ENCODE peak calls at places on chromosomes 16 and 17, in four cellular contexts. One of them, this sample, is unnamed.

GRCh38 chr16:84045818-84046470 is 3.3 kb upstream of the SLC38A8 start:
- DNase-seq in lower lobe of right lung: peak
- DNase-seq in epithelial cell of esophagus: no peak
- DNase-seq in RWPE1: no peak
- DNase-seq in this sample: no peak

GRCh38 chr17:82250868-82251500 is 22.1 kb downstream of the SLC16A3 start:
- DNase-seq in RWPE1: no peak
- DNase-seq in lower lobe of right lung: peak
- DNase-seq in epithelial cell of esophagus: no peak
- DNase-seq in this sample: no peak

GRCh38 chr16:89893642-89894548 is 20.5 kb downstream of the TCF25 start:
- DNase-seq in lower lobe of right lung: no peak
- DNase-seq in epithelial cell of esophagus: no peak
- DNase-seq in RWPE1: no peak
- DNase-seq in this sample: no peak

GRCh38 chr17:68578236-68578635 is 22.9 kb downstream of the FAM20A start:
- DNase-seq in lower lobe of right lung: no peak
- DNase-seq in epithelial cell of esophagus: no peak
- DNase-seq in RWPE1: no peak
- DNase-seq in this sample: no peak

GRCh38 chr17:47987240-47987835 is 16.4 kb downstream of the CDK5RAP3 start:
- DNase-seq in lower lobe of right lung: no peak
- DNase-seq in RWPE1: no peak
- DNase-seq in epithelial cell of esophagus: no peak
- DNase-seq in this sample: no peak

GRCh38 chr16:84059946-84060901 is 17.6 kb upstream of the SLC38A8 start:
- DNase-seq in RWPE1: no peak
- DNase-seq in epithelial cell of esophagus: no peak
- DNase-seq in lower lobe of right lung: no peak
- DNase-seq in this sample: no peak

GRCh38 chr16:1993731-1994131 is 4.0 kb downstream of the SYNGR3 start:
- DNase-seq in lower lobe of right lung: peak
- DNase-seq in epithelial cell of esophagus: peak
- DNase-seq in RWPE1: no peak
- DNase-seq in this sample: peak

GRCh38 chr17:51841669-51842068 is 316.8 kb downstream of the CA10 start:
- DNase-seq in RWPE1: no peak
- DNase-seq in lower lobe of right lung: no peak
- DNase-seq in epithelial cell of esophagus: no peak
- DNase-seq in this sample: no peak

GRCh38 chr16:15732416-15732815 is 82.4 kb downstream of the NDE1 start:
- DNase-seq in lower lobe of right lung: no peak
- DNase-seq in epithelial cell of esophagus: peak
- DNase-seq in RWPE1: no peak
- DNase-seq in this sample: no peak

GRCh38 chr16:87586201-87586782 is 16.0 kb upstream of the JPH3 start:
- DNase-seq in lower lobe of right lung: no peak
- DNase-seq in RWPE1: no peak
- DNase-seq in epithelial cell of esophagus: peak
- DNase-seq in this sample: no peak

GRCh38 chr17:33522623-33523022 is 229.5 kb upstream of the ASIC2 start:
- DNase-seq in epithelial cell of esophagus: no peak
- DNase-seq in RWPE1: no peak
- DNase-seq in lower lobe of right lung: no peak
- DNase-seq in this sample: no peak

GRCh38 chr16:57866529-57866918 is 64.2 kb upstream of the KIFC3 start:
- DNase-seq in RWPE1: no peak
- DNase-seq in lower lobe of right lung: no peak
- DNase-seq in epithelial cell of esophagus: peak
- DNase-seq in this sample: peak

GRCh38 chr16:50859628-50860360 is 117.9 kb downstream of the CYLD start:
- DNase-seq in lower lobe of right lung: no peak
- DNase-seq in RWPE1: no peak
- DNase-seq in epithelial cell of esophagus: no peak
- DNase-seq in this sample: no peak

GRCh38 chr16:89031715-89032659 is 55.0 kb upstream of the CBFA2T3 start:
- DNase-seq in epithelial cell of esophagus: no peak
- DNase-seq in lower lobe of right lung: peak
- DNase-seq in RWPE1: no peak
- DNase-seq in this sample: no peak

GRCh38 chr17:66727634-66728570 is 107.0 kb upstream of the CACNG5 start:
- DNase-seq in lower lobe of right lung: peak
- DNase-seq in RWPE1: peak
- DNase-seq in epithelial cell of esophagus: peak
- DNase-seq in this sample: no peak

GRCh38 chr17:34858941-34859562 is 102.2 kb downstream of the CCT6B start:
- DNase-seq in lower lobe of right lung: no peak
- DNase-seq in epithelial cell of esophagus: no peak
- DNase-seq in RWPE1: no peak
- DNase-seq in this sample: no peak

GRCh38 chr17:27540300-27541105 is 84.3 kb downstream of the KSR1 start:
- DNase-seq in epithelial cell of esophagus: peak
- DNase-seq in lower lobe of right lung: peak
- DNase-seq in RWPE1: no peak
- DNase-seq in this sample: no peak

DNA sequence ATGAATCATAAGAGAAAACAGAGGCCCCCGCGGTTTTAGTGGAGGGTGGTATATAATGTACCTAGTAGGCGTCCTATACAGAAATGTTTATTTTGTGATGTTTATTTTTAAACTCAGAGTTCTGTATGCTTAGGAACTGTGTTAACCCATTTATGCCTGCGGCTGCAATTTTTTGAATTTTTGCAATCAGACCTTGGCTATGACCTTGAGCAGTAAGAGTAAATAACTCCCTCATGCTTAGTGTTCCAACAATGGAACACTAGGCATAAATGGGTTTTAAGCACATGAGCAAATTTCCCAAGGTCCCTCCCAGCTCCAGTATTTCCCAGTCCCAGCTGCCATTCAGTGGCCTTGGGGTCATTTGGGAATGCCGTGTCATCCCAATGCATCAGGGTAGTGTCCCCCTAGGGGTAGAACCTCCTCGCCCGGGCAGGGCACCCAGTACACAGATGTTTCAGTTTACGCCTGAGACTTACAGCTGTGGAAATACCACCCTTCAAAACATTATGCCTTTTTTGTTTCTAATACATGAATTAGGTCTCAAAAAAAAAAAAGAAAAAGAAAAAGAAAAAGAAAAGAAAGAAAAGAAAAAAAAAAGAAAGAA is 605.8 kb upstream of the CDH11 start:
- DNase-seq in lower lobe of right lung: no peak
- DNase-seq in RWPE1: no peak
- DNase-seq in epithelial cell of esophagus: no peak
- DNase-seq in this sample: no peak
- TF ChIP-seq CTCF in lower lobe of right lung: no peak
- TF ChIP-seq CTCF in RWPE1: no peak
- TF ChIP-seq CTCF in epithelial cell of esophagus: no peak
- TF ChIP-seq CTCF in this sample: no peak

GRCh38 chr16:6081320-6081976 is 983.9 kb upstream of the EEF2KMT start:
- DNase-seq in lower lobe of right lung: no peak
- DNase-seq in epithelial cell of esophagus: peak
- DNase-seq in RWPE1: peak
- DNase-seq in this sample: peak
- TF ChIP-seq CTCF in lower lobe of right lung: peak
- TF ChIP-seq CTCF in epithelial cell of esophagus: peak
- TF ChIP-seq CTCF in RWPE1: peak
- TF ChIP-seq CTCF in this sample: peak

GRCh38 chr16:12463961-12464360 is 339.7 kb downstream of the CPPED1 start:
- DNase-seq in RWPE1: no peak
- DNase-seq in lower lobe of right lung: no peak
- DNase-seq in epithelial cell of esophagus: no peak
- DNase-seq in this sample: no peak
- TF ChIP-seq CTCF in RWPE1: no peak
- TF ChIP-seq CTCF in lower lobe of right lung: no peak
- TF ChIP-seq CTCF in epithelial cell of esophagus: no peak
- TF ChIP-seq CTCF in this sample: no peak

DNA sequence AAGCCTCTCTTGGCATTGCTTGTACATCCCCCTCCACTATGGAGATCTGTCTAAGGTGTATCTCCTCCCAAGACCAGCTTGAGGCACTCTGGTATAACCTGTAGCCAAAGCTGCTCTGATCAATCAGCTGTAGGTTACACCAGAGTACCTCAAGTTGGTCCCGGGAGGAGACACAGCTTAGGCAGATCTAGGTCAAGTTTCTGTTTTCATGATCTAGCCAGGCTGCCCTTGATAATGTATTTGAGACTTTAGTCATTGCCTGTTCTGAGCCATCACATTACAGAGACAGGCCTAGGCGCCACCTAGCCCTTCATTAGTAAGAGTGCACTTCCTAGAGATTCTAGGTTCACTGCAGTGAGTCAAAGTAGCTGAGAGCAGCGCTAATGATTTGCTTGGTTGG is 31.4 kb downstream of the ASGR1 start:
- DNase-seq in RWPE1: no peak
- DNase-seq in lower lobe of right lung: no peak
- DNase-seq in epithelial cell of esophagus: peak
- DNase-seq in this sample: no peak
- TF ChIP-seq CTCF in RWPE1: no peak
- TF ChIP-seq CTCF in lower lobe of right lung: no peak
- TF ChIP-seq CTCF in epithelial cell of esophagus: peak
- TF ChIP-seq CTCF in this sample: peak

DNA sequence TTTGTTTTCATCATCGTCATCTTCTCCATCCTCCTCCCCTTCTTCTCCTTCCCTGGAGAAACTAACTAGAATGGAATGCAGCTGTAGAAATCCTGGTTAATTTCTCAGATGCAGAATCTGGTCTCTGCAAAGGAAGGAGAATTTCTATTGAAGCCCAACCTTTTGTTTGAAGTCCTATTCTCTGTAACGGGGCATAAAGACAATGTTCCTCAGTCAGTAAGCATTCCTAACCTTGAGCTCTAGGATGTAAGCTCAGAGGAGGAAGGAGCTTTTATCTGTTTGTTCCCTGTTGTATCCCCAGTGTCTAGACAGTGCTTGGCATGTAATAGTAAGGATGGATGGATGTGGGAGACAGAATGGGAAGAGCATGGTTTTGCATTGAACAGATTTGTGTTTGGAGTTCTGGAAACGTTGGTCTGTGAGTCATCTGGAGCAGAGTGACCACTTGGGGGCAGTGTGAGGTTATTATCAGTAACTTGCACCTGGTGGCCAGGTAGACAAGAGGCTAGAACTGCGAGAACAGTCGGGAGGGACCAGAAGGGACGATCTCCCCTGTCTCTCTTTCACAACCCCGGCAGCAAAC is 363.7 kb downstream of the SNX29 start:
- DNase-seq in epithelial cell of esophagus: peak
- DNase-seq in lower lobe of right lung: no peak
- DNase-seq in RWPE1: no peak
- DNase-seq in this sample: peak
- TF ChIP-seq CTCF in epithelial cell of esophagus: peak
- TF ChIP-seq CTCF in lower lobe of right lung: peak
- TF ChIP-seq CTCF in RWPE1: no peak
- TF ChIP-seq CTCF in this sample: peak

GRCh38 chr17:14196337-14196997 is 40.2 kb downstream of the CDRT15 start:
- DNase-seq in lower lobe of right lung: no peak
- DNase-seq in RWPE1: no peak
- DNase-seq in epithelial cell of esophagus: no peak
- DNase-seq in this sample: no peak
- TF ChIP-seq CTCF in lower lobe of right lung: peak
- TF ChIP-seq CTCF in RWPE1: no peak
- TF ChIP-seq CTCF in epithelial cell of esophagus: peak
- TF ChIP-seq CTCF in this sample: no peak

DNA sequence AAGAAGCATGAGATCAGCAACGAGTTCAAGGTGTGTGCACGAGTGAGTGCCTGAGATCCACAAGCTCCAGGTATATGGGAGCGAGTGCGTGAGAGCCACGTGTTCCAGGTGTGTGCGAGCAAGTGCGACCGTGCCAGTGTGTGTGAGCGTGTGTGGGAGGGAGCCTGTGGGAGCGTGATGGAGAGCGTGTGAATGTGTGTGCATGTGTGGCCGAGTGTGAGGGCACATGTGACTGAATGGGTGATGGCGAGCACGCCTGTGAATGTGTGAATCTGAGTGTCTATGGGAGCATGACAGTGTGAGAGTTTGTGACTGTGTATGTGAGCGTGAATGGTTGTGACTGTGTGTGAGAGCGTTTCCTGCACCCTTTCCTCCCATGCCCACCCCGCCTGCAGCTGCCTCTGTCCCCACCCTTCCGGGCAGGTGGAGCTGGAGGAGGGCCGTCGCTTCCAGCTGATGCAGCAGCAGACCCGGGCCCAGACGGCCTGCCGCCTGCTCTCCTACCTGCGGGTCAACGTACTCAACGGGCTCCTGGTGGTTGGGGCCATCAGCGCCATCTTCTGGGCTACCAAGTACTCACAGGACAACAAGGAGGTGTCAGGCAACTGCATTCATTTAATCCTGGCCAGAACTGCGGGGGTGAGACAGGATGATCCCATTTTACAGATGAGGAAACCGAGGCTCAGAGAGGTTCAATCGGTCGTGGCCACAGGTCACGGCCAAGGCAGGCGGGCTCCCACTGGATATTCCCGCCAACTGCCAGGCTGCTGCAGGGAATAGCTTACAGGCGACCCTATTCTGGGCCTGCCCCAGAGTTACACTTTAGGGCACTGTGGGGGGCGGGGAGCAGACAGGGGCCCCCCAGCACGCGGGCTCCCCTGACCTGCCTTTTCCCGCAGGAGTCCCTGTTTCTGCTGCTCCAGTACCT is 3.7 kb downstream of the TMC8 start:
- DNase-seq in RWPE1: no peak
- DNase-seq in epithelial cell of esophagus: peak
- DNase-seq in lower lobe of right lung: peak
- DNase-seq in this sample: no peak
- TF ChIP-seq CTCF in RWPE1: peak
- TF ChIP-seq CTCF in epithelial cell of esophagus: peak
- TF ChIP-seq CTCF in lower lobe of right lung: peak
- TF ChIP-seq CTCF in this sample: peak

GRCh38 chr17:74574489-74575142 is 7.3 kb upstream of the CD300H start:
- DNase-seq in lower lobe of right lung: no peak
- DNase-seq in epithelial cell of esophagus: no peak
- DNase-seq in RWPE1: no peak
- DNase-seq in this sample: no peak

GRCh38 chr17:74571894-74572293 is 4.6 kb upstream of the CD300H start:
- DNase-seq in RWPE1: no peak
- DNase-seq in epithelial cell of esophagus: no peak
- DNase-seq in lower lobe of right lung: no peak
- DNase-seq in this sample: no peak

GRCh38 chr17:74569392-74570003 is 2.2 kb upstream of the CD300H start:
- DNase-seq in lower lobe of right lung: peak
- DNase-seq in epithelial cell of esophagus: peak
- DNase-seq in RWPE1: peak
- DNase-seq in this sample: peak

GRCh38 chr17:74569001-74569391 is 1.7 kb upstream of the CD300H start:
- DNase-seq in lower lobe of right lung: no peak
- DNase-seq in epithelial cell of esophagus: no peak
- DNase-seq in RWPE1: no peak
- DNase-seq in this sample: peak

GRCh38 chr17:74573169-74573568 is 5.9 kb upstream of the CD300H start:
- DNase-seq in epithelial cell of esophagus: no peak
- DNase-seq in lower lobe of right lung: no peak
- DNase-seq in RWPE1: no peak
- DNase-seq in this sample: no peak
- TF ChIP-seq CTCF in epithelial cell of esophagus: no peak
- TF ChIP-seq CTCF in lower lobe of right lung: no peak
- TF ChIP-seq CTCF in RWPE1: no peak
- TF ChIP-seq CTCF in this sample: peak

This sample was measured in foreskin keratinocyte.